ENCODE peak calls at places on chromosomes 13 and 19, in ten cellular contexts. One of them, this sample, is unnamed.

GRCh38 chr19:38455031-38455430 is 21.5 kb downstream of the RYR1 start:
- DNase-seq in astrocyte: peak; percentile 15
- DNase-seq in cardiac muscle cell: peak; percentile 79
- DNase-seq in kidney epithelial cell: no peak
- DNase-seq in thoracic aorta: no peak
- DNase-seq in fibroblast of lung: peak; percentile 14
- DNase-seq in neural progenitor cell: peak; percentile 83
- DNase-seq in endodermal cell: peak; percentile 79
- DNase-seq in mammary epithelial cell: no peak
- DNase-seq in HepG2: peak; percentile 18
- DNase-seq in this sample: no peak

GRCh38 chr13:113013878-113014751 is 45.1 kb downstream of the MCF2L start:
- DNase-seq in endodermal cell: no peak
- DNase-seq in HepG2: no peak
- DNase-seq in kidney epithelial cell: no peak
- DNase-seq in thoracic aorta: no peak
- DNase-seq in mammary epithelial cell: no peak
- DNase-seq in astrocyte: no peak
- DNase-seq in fibroblast of lung: no peak
- DNase-seq in neural progenitor cell: no peak
- DNase-seq in cardiac muscle cell: no peak
- DNase-seq in this sample: no peak

GRCh38 chr13:46593403-46593802 is 40.4 kb downstream of the LRCH1 start:
- DNase-seq in HepG2: no peak
- DNase-seq in astrocyte: no peak
- DNase-seq in fibroblast of lung: no peak
- DNase-seq in endodermal cell: no peak
- DNase-seq in cardiac muscle cell: no peak
- DNase-seq in thoracic aorta: no peak
- DNase-seq in neural progenitor cell: no peak
- DNase-seq in kidney epithelial cell: no peak
- DNase-seq in mammary epithelial cell: no peak
- DNase-seq in this sample: no peak

GRCh38 chr19:16293133-16294085 is 31.2 kb upstream of the KLF2 start:
- DNase-seq in thoracic aorta: peak; percentile 63
- DNase-seq in HepG2: no peak
- DNase-seq in endodermal cell: no peak
- DNase-seq in cardiac muscle cell: no peak
- DNase-seq in astrocyte: peak; percentile 96
- DNase-seq in kidney epithelial cell: peak; percentile 42
- DNase-seq in mammary epithelial cell: no peak
- DNase-seq in fibroblast of lung: peak; percentile 96
- DNase-seq in neural progenitor cell: no peak
- DNase-seq in this sample: no peak

GRCh38 chr19:43780706-43781525 is at the start of gene KCNN4:
- DNase-seq in kidney epithelial cell: no peak
- DNase-seq in thoracic aorta: no peak
- DNase-seq in mammary epithelial cell: peak; percentile 96
- DNase-seq in cardiac muscle cell: no peak
- DNase-seq in neural progenitor cell: no peak
- DNase-seq in astrocyte: peak; percentile 91
- DNase-seq in endodermal cell: no peak
- DNase-seq in HepG2: no peak
- DNase-seq in fibroblast of lung: peak; percentile 91
- DNase-seq in this sample: peak; percentile 82

GRCh38 chr19:5090780-5091575 is 122.1 kb downstream of the KDM4B start:
- DNase-seq in astrocyte: peak; percentile 12
- DNase-seq in thoracic aorta: no peak
- DNase-seq in HepG2: no peak
- DNase-seq in fibroblast of lung: peak; percentile 36
- DNase-seq in endodermal cell: no peak
- DNase-seq in kidney epithelial cell: no peak
- DNase-seq in mammary epithelial cell: no peak
- DNase-seq in neural progenitor cell: peak; percentile 73
- DNase-seq in cardiac muscle cell: peak; percentile 88
- DNase-seq in this sample: no peak

GRCh38 chr13:30017880-30018279 is 167.5 kb upstream of the UBL3 start:
- DNase-seq in astrocyte: no peak
- DNase-seq in neural progenitor cell: peak; percentile 65
- DNase-seq in fibroblast of lung: no peak
- DNase-seq in mammary epithelial cell: no peak
- DNase-seq in kidney epithelial cell: no peak
- DNase-seq in HepG2: no peak
- DNase-seq in cardiac muscle cell: peak; percentile 49
- DNase-seq in thoracic aorta: no peak
- DNase-seq in endodermal cell: peak; percentile 85
- DNase-seq in this sample: no peak

GRCh38 chr13:28322256-28322895 is 172.6 kb downstream of the FLT1 start:
- DNase-seq in thoracic aorta: no peak
- DNase-seq in neural progenitor cell: no peak
- DNase-seq in fibroblast of lung: peak; percentile 41
- DNase-seq in mammary epithelial cell: no peak
- DNase-seq in kidney epithelial cell: no peak
- DNase-seq in HepG2: no peak
- DNase-seq in endodermal cell: no peak
- DNase-seq in astrocyte: peak; percentile 22
- DNase-seq in cardiac muscle cell: no peak
- DNase-seq in this sample: no peak

GRCh38 chr13:66353664-66354063 is 876.5 kb downstream of the PCDH9 start:
- DNase-seq in astrocyte: peak; percentile 25
- DNase-seq in endodermal cell: no peak
- DNase-seq in mammary epithelial cell: no peak
- DNase-seq in kidney epithelial cell: no peak
- DNase-seq in cardiac muscle cell: no peak
- DNase-seq in thoracic aorta: no peak
- DNase-seq in fibroblast of lung: peak; percentile 28
- DNase-seq in neural progenitor cell: no peak
- DNase-seq in HepG2: no peak
- DNase-seq in this sample: no peak

GRCh38 chr19:391726-392374 is 17.1 kb downstream of the C2CD4C start:
- DNase-seq in astrocyte: no peak
- DNase-seq in thoracic aorta: no peak
- DNase-seq in fibroblast of lung: no peak
- DNase-seq in neural progenitor cell: no peak
- DNase-seq in kidney epithelial cell: no peak
- DNase-seq in HepG2: no peak
- DNase-seq in cardiac muscle cell: no peak
- DNase-seq in endodermal cell: no peak
- DNase-seq in mammary epithelial cell: no peak
- DNase-seq in this sample: no peak

GRCh38 chr19:47402504-47402903 is 16.8 kb downstream of the MEIS3 start:
- DNase-seq in thoracic aorta: no peak
- DNase-seq in HepG2: no peak
- DNase-seq in mammary epithelial cell: no peak
- DNase-seq in neural progenitor cell: no peak
- DNase-seq in endodermal cell: peak; percentile 54
- DNase-seq in fibroblast of lung: no peak
- DNase-seq in cardiac muscle cell: no peak
- DNase-seq in kidney epithelial cell: no peak
- DNase-seq in astrocyte: no peak
- DNase-seq in this sample: no peak

GRCh38 chr19:5058456-5059190 is 89.7 kb downstream of the KDM4B start:
- DNase-seq in HepG2: no peak
- DNase-seq in astrocyte: peak; percentile 37
- DNase-seq in kidney epithelial cell: no peak
- DNase-seq in cardiac muscle cell: no peak
- DNase-seq in endodermal cell: no peak
- DNase-seq in neural progenitor cell: no peak
- DNase-seq in thoracic aorta: no peak
- DNase-seq in mammary epithelial cell: peak; percentile 33
- DNase-seq in fibroblast of lung: peak; percentile 59
- DNase-seq in this sample: no peak

GRCh38 chr19:46678110-46678732 is 17.2 kb upstream of the DACT3 start:
- DNase-seq in HepG2: no peak
- DNase-seq in fibroblast of lung: no peak
- DNase-seq in thoracic aorta: no peak
- DNase-seq in endodermal cell: peak; percentile 95
- DNase-seq in neural progenitor cell: peak; percentile 46
- DNase-seq in astrocyte: no peak
- DNase-seq in kidney epithelial cell: no peak
- DNase-seq in mammary epithelial cell: no peak
- DNase-seq in cardiac muscle cell: peak; percentile 36
- DNase-seq in this sample: peak; percentile 66

GRCh38 chr19:17933414-17934129 is 757 bp downstream of the CCDC124 start:
- DNase-seq in endodermal cell: no peak
- DNase-seq in HepG2: peak; percentile 33
- DNase-seq in thoracic aorta: no peak
- DNase-seq in fibroblast of lung: peak; percentile 48
- DNase-seq in astrocyte: peak; percentile 29
- DNase-seq in mammary epithelial cell: peak; percentile 88
- DNase-seq in neural progenitor cell: no peak
- DNase-seq in kidney epithelial cell: no peak
- DNase-seq in cardiac muscle cell: no peak
- DNase-seq in this sample: no peak

GRCh38 chr13:33710924-33711323 is 107.0 kb upstream of the RFC3 start:
- DNase-seq in astrocyte: no peak
- DNase-seq in thoracic aorta: no peak
- DNase-seq in HepG2: no peak
- DNase-seq in mammary epithelial cell: no peak
- DNase-seq in endodermal cell: no peak
- DNase-seq in kidney epithelial cell: no peak
- DNase-seq in fibroblast of lung: no peak
- DNase-seq in cardiac muscle cell: no peak
- DNase-seq in neural progenitor cell: peak; percentile 4
- DNase-seq in this sample: no peak

GRCh38 chr13:33340631-33341030 is 55.1 kb upstream of the STARD13 start:
- DNase-seq in neural progenitor cell: no peak
- DNase-seq in fibroblast of lung: no peak
- DNase-seq in HepG2: no peak
- DNase-seq in kidney epithelial cell: no peak
- DNase-seq in mammary epithelial cell: no peak
- DNase-seq in thoracic aorta: no peak
- DNase-seq in endodermal cell: no peak
- DNase-seq in astrocyte: no peak
- DNase-seq in cardiac muscle cell: no peak
- DNase-seq in this sample: no peak

GRCh38 chr13:83183439-83184149 is 698.7 kb downstream of the SLITRK1 start:
- DNase-seq in astrocyte: no peak
- DNase-seq in endodermal cell: peak; percentile 49
- DNase-seq in thoracic aorta: no peak
- DNase-seq in kidney epithelial cell: no peak
- DNase-seq in fibroblast of lung: no peak
- DNase-seq in cardiac muscle cell: no peak
- DNase-seq in neural progenitor cell: no peak
- DNase-seq in mammary epithelial cell: no peak
- DNase-seq in HepG2: no peak
- DNase-seq in this sample: no peak
- H3K27me3 ChIP-seq in astrocyte: no peaks in the 10 kb centered on the region
- H3K27me3 ChIP-seq in endodermal cell: no peaks in the 10 kb centered on the region
- H3K27me3 ChIP-seq in thoracic aorta: no peaks in the 10 kb centered on the region
- H3K27me3 ChIP-seq in kidney epithelial cell: no peaks in the 10 kb centered on the region
- H3K27me3 ChIP-seq in fibroblast of lung: no peaks in the 10 kb centered on the region
- H3K27me3 ChIP-seq in cardiac muscle cell: no peaks in the 10 kb centered on the region
- H3K27me3 ChIP-seq in neural progenitor cell: no peaks in the 10 kb centered on the region
- H3K27me3 ChIP-seq in mammary epithelial cell: no peaks in the 10 kb centered on the region
- H3K27me3 ChIP-seq in HepG2: no peaks in the 10 kb centered on the region
- H3K27me3 ChIP-seq in this sample: no peaks in the 10 kb centered on the region

GRCh38 chr13:102726430-102726829 is 31.6 kb upstream of the METTL21C start:
- DNase-seq in neural progenitor cell: no peak
- DNase-seq in cardiac muscle cell: no peak
- DNase-seq in endodermal cell: no peak
- DNase-seq in kidney epithelial cell: no peak
- DNase-seq in HepG2: peak; percentile 35
- DNase-seq in mammary epithelial cell: peak; percentile 39
- DNase-seq in thoracic aorta: no peak
- DNase-seq in fibroblast of lung: no peak
- DNase-seq in astrocyte: no peak
- DNase-seq in this sample: no peak
- TF ChIP-seq CTCF in neural progenitor cell: no peak
- TF ChIP-seq CTCF in cardiac muscle cell: no peak
- TF ChIP-seq CTCF in endodermal cell: no peak
- TF ChIP-seq CTCF in kidney epithelial cell: no peak
- TF ChIP-seq CTCF in HepG2: peak; percentile 51
- TF ChIP-seq CTCF in mammary epithelial cell: peak; percentile 12
- TF ChIP-seq CTCF in thoracic aorta: no peak
- TF ChIP-seq CTCF in fibroblast of lung: no peak
- TF ChIP-seq CTCF in astrocyte: no peak
- TF ChIP-seq CTCF in this sample: no peak

DNA sequence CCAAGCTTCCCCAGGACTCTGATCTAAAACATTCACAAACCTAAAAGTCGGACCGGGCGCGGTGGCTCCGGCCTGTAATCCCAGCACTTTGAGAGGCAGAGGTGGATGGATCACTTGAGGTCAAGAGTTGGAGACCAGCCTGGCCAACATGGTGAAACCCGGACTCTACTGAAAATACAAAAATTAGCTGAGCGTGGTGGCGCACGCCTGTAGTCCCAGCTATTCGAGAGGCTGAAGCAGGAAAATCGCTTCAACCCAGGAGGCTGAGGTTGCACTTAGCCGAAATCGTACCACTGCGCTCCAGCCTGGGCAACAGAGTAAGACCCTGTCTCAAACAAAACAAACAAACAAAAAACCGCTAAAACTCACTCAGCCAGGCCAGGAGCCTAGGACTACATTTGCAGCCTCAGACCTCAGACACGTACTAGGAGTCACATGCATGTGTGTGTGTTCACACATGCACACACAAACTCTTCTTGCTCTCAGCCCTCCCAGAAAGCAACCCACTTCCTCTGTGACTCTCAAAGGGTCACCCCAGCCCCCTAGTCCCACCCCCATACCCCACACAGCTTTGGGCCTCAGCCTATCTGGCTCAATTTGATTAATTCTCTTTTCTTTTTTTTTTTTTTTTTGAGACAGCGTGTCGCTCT is 704 bp upstream of the NOTCH3 start:
- DNase-seq in HepG2: no peak
- DNase-seq in kidney epithelial cell: no peak
- DNase-seq in fibroblast of lung: no peak
- DNase-seq in cardiac muscle cell: no peak
- DNase-seq in neural progenitor cell: no peak
- DNase-seq in astrocyte: no peak
- DNase-seq in mammary epithelial cell: no peak
- DNase-seq in thoracic aorta: no peak
- DNase-seq in endodermal cell: no peak
- DNase-seq in this sample: no peak
- H3K4me3 ChIP-seq in HepG2: peak overlapping the region; percentile 28
- H3K4me3 ChIP-seq in kidney epithelial cell: no peak overlapping the region
- H3K4me3 ChIP-seq in fibroblast of lung: peak overlapping the region; percentile 42
- H3K4me3 ChIP-seq in cardiac muscle cell: no peak overlapping the region
- H3K4me3 ChIP-seq in neural progenitor cell: peak overlapping the region; percentile 72
- H3K4me3 ChIP-seq in astrocyte: no peak overlapping the region
- H3K4me3 ChIP-seq in mammary epithelial cell: peak overlapping the region; percentile 86
- H3K4me3 ChIP-seq in thoracic aorta: peak overlapping the region; percentile 90
- H3K4me3 ChIP-seq in endodermal cell: peak overlapping the region; percentile 62
- H3K4me3 ChIP-seq in this sample: no peak overlapping the region

GRCh38 chr19:8146877-8147575 is 2.4 kb downstream of the FBN3 start:
- DNase-seq in astrocyte: no peak
- DNase-seq in endodermal cell: no peak
- DNase-seq in neural progenitor cell: no peak
- DNase-seq in cardiac muscle cell: no peak
- DNase-seq in HepG2: no peak
- DNase-seq in mammary epithelial cell: no peak
- DNase-seq in thoracic aorta: no peak
- DNase-seq in kidney epithelial cell: no peak
- DNase-seq in fibroblast of lung: no peak
- DNase-seq in this sample: no peak
- H3K27me3 ChIP-seq in astrocyte: peaks cover 30% of the 10 kb centered on the region
- H3K27me3 ChIP-seq in endodermal cell: no peaks in the 10 kb centered on the region
- H3K27me3 ChIP-seq in neural progenitor cell: no peaks in the 10 kb centered on the region
- H3K27me3 ChIP-seq in cardiac muscle cell: no peaks in the 10 kb centered on the region
- H3K27me3 ChIP-seq in HepG2: peaks cover 10% of the 10 kb centered on the region
- H3K27me3 ChIP-seq in mammary epithelial cell: peaks cover 14% of the 10 kb centered on the region
- H3K27me3 ChIP-seq in thoracic aorta: peaks cover 7% of the 10 kb centered on the region
- H3K27me3 ChIP-seq in kidney epithelial cell: peaks cover 53% of the 10 kb centered on the region
- H3K27me3 ChIP-seq in fibroblast of lung: peaks cover 11% of the 10 kb centered on the region
- H3K27me3 ChIP-seq in this sample: peaks cover 2% of the 10 kb centered on the region

GRCh38 chr19:21256722-21257121 is 72.5 kb downstream of the ZNF708 start:
- DNase-seq in astrocyte: peak; percentile 6
- DNase-seq in thoracic aorta: no peak
- DNase-seq in endodermal cell: peak; percentile 50
- DNase-seq in neural progenitor cell: peak; percentile 32
- DNase-seq in mammary epithelial cell: peak; percentile 43
- DNase-seq in kidney epithelial cell: no peak
- DNase-seq in fibroblast of lung: peak; percentile 13
- DNase-seq in cardiac muscle cell: peak; percentile 1
- DNase-seq in HepG2: peak; percentile 48
- DNase-seq in this sample: no peak
- TF ChIP-seq CTCF in astrocyte: no peak
- TF ChIP-seq CTCF in thoracic aorta: no peak
- TF ChIP-seq CTCF in endodermal cell: peak; percentile 68
- TF ChIP-seq CTCF in neural progenitor cell: peak; percentile 39
- TF ChIP-seq CTCF in mammary epithelial cell: peak; percentile 33
- TF ChIP-seq CTCF in kidney epithelial cell: no peak
- TF ChIP-seq CTCF in fibroblast of lung: no peak
- TF ChIP-seq CTCF in cardiac muscle cell: peak; percentile 6
- TF ChIP-seq CTCF in HepG2: peak; percentile 56
- TF ChIP-seq CTCF in this sample: peak; percentile 8

This sample was measured in GM06990.